ENCODE peak calls at places on chromosomes 4 and X, in four cellular contexts. W is heart right ventricle, J is A549, Q is ovary. F is an unnamed sample.

GRCh38 chr4:129545599-129546278 is 449.8 kb downstream of the C4orf33 start:
- DNase-seq in W (peak; percentile 83), J (no peak), Q (peak; percentile 22), F (peak; percentile 91)

GRCh38 chr4:85515701-85516100 is 40.8 kb downstream of the ARHGAP24 start:
- DNase-seq in W (no peak), J (no peak), Q (no peak), F (no peak)

GRCh38 chr4:161656525-161656924 is 507.3 kb downstream of the FSTL5 start:
- DNase-seq in W (no peak), J (no peak), Q (no peak), F (no peak)

GRCh38 chr4:170979736-170980135 is 833.5 kb upstream of the GALNTL6 start:
- DNase-seq in W (no peak), J (no peak), Q (no peak), F (no peak)

GRCh38 chrX:152843852-152844251 is 13.0 kb downstream of the NSDHL start:
- DNase-seq in W (no peak), J (no peak), Q (no peak), F (no peak)

GRCh38 chr4:77818077-77818666 is 996 bp downstream of the CNOT6L start:
- DNase-seq in W (peak; percentile 82), J (peak; percentile 72), Q (peak; percentile 68), F (peak; percentile 88)

GRCh38 chr4:10998826-10999225 is 314.3 kb upstream of the CLNK start:
- DNase-seq in W (no peak), J (no peak), Q (no peak), F (no peak)

GRCh38 chr4:10129196-10130185 is 12.9 kb upstream of the WDR1 start:
- DNase-seq in W (no peak), J (no peak), Q (no peak), F (no peak)

GRCh38 chr4:151093203-151093602 is 6.2 kb upstream of the RPS3A start:
- DNase-seq in W (no peak), J (no peak), Q (no peak), F (no peak)

GRCh38 chrX:9285342-9285771 is 179.5 kb upstream of the TBL1X start:
- DNase-seq in W (no peak), J (no peak), Q (no peak), F (no peak)

GRCh38 chrX:17596546-17597205 is 140.6 kb upstream of the SCML1 start:
- DNase-seq in W (no peak), J (no peak), Q (no peak), F (no peak)

GRCh38 chr4:139419388-139419914 is 34.5 kb upstream of the RAB33B start:
- DNase-seq in W (peak; percentile 72), J (no peak), Q (no peak), F (peak; percentile 78)

GRCh38 chr4:2595436-2595835 is 59.0 kb downstream of the FAM193A start:
- DNase-seq in W (no peak), J (no peak), Q (no peak), F (no peak)

GRCh38 chr4:134326866-134327265 is 125.3 kb upstream of the PABPC4L start:
- DNase-seq in W (no peak), J (no peak), Q (no peak), F (no peak)

GRCh38 chr4:79492148-79492547 is 84.1 kb upstream of the GK2 start:
- DNase-seq in W (peak; percentile 78), J (no peak), Q (no peak), F (no peak)

GRCh38 chr4:47736555-47736954 is 101.3 kb downstream of the CORIN start:
- DNase-seq in W (no peak), J (no peak), Q (no peak), F (no peak)
- H3K27ac ChIP-seq in W (no peak overlapping the region), J (no peak overlapping the region), Q (no peak overlapping the region), F (no peak overlapping the region)

GRCh38 chrX:114962209-114962608 is 55.2 kb downstream of the IL13RA2 start:
- DNase-seq in W (no peak), J (no peak), Q (no peak), F (no peak)

GRCh38 chrX:114964374-114964773 is 53.0 kb downstream of the IL13RA2 start:
- DNase-seq in W (no peak), J (no peak), Q (no peak), F (no peak)

GRCh38 chrX:114959729-114960128 is 57.7 kb downstream of the IL13RA2 start:
- DNase-seq in W (no peak), J (no peak), Q (no peak), F (no peak)
- TF ChIP-seq CTCF in W (peak; percentile 55), J (no peak), Q (no peak), F (no peak)

GRCh38 chr4:6894086-6894478 is 15.5 kb upstream of the TBC1D14 start:
- DNase-seq in W (no peak), J (no peak), Q (no peak), F (peak; percentile 17)
- H3K27ac ChIP-seq in W (no peak overlapping the region), J (peak overlapping the region; percentile 90), Q (no peak overlapping the region), F (no peak overlapping the region)

GRCh38 chrX:40733691-40734090 is 1.7 kb downstream of the MED14 start:
- DNase-seq in W (no peak), J (no peak), Q (no peak), F (no peak)
- TF ChIP-seq CTCF in W (no peak), J (no peak), Q (no peak), F (no peak)

DNA sequence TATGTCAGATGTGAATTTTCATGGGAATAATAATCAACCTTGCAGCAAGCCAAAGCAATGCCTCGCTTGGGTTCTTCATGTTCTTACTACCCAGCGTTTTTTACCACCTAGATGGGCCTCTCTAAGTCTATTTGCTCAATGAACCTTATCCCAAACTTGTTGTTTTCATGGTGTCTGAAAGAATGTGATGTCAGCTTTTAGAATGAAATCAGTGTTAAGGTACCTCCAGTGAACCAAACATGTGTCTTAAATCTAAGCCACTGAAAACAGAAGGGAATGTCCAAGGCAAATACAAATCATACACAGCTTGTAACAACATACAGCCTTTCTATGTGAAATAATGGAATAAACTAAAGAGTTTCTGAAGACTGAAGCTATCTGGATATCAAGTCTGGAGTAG is 6.7 kb downstream of the EPGN start:
- DNase-seq in W (no peak), J (no peak), Q (no peak), F (no peak)
- H3K27ac ChIP-seq in W (no peak overlapping the region), J (no peak overlapping the region), Q (no peak overlapping the region), F (no peak overlapping the region)

GRCh38 chr4:65668201-65669007 is 1.9 kb downstream of the EPHA5 start:
- DNase-seq in W (no peak), J (no peak), Q (peak; percentile 25), F (peak; percentile 63)

GRCh38 chr4:65671402-65671801 is 1.1 kb upstream of the EPHA5 start:
- DNase-seq in W (no peak), J (no peak), Q (no peak), F (no peak)

GRCh38 chr4:65669981-65670330 is 333 bp downstream of the EPHA5 start:
- DNase-seq in W (no peak), J (no peak), Q (no peak), F (no peak)

GRCh38 chr4:65669008-65669971 is 999 bp downstream of the EPHA5 start:
- DNase-seq in W (no peak), J (no peak), Q (peak; percentile 25), F (peak; percentile 59)

GRCh38 chr4:65670331-65671031 is at the start of gene EPHA5:
- DNase-seq in W (peak; percentile 22), J (no peak), Q (peak; percentile 74), F (peak; percentile 78)
- TF ChIP-seq CTCF in W (no peak), J (no peak), Q (no peak), F (peak; percentile 18)

GRCh38 chr4:82711158-82711785 is 87.3 kb downstream of the SCD5 start:
- DNase-seq in W (no peak), J (no peak), Q (no peak), F (no peak)
- H3K27ac ChIP-seq in W (no peak overlapping the region), J (no peak overlapping the region), Q (no peak overlapping the region), F (no peak overlapping the region)

GRCh38 chr4:136395212-136395722 is 1137.0 kb downstream of the PCDH18 start:
- DNase-seq in W (no peak), J (no peak), Q (no peak), F (no peak)

DNA sequence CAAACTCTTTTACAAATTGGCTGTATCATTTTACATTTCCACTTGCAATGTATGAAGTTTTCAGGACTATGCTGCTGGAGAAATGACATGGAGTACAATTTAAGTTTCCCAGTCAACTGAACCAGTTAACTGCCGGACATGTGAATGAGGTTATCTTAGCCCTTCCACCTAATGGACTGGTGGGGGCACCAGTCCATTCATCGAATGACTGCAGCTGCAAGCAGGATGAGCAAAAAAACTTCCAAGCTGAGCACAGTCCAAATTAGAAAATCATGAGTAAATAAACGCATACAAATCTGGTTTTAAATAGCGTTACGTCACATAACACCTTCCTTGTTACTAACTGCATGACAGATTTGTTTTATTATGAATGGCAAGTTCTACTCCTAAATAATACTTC is 1131.5 kb downstream of the PCDH18 start:
- DNase-seq in W (no peak), J (no peak), Q (no peak), F (no peak)
- TF ChIP-seq CTCF in W (no peak), J (no peak), Q (no peak), F (no peak)

GRCh38 chr4:73929285-73929684 is 52.5 kb downstream of the PF4 start:
- DNase-seq in W (no peak), J (no peak), Q (no peak), F (no peak)
- H3K27ac ChIP-seq in W (no peak overlapping the region), J (no peak overlapping the region), Q (no peak overlapping the region), F (no peak overlapping the region)

GRCh38 chr4:5757536-5757935 is 46.5 kb downstream of the EVC start:
- DNase-seq in W (no peak), J (no peak), Q (no peak), F (peak; percentile 41)

GRCh38 chr4:5755679-5756078 is 44.7 kb downstream of the EVC start:
- DNase-seq in W (no peak), J (no peak), Q (no peak), F (no peak)

GRCh38 chr4:5757954-5758353 is 47.0 kb downstream of the EVC start:
- DNase-seq in W (no peak), J (no peak), Q (no peak), F (peak; percentile 13)

GRCh38 chr4:5756271-5756670 is 45.3 kb downstream of the EVC start:
- DNase-seq in W (no peak), J (no peak), Q (no peak), F (no peak)

DNA sequence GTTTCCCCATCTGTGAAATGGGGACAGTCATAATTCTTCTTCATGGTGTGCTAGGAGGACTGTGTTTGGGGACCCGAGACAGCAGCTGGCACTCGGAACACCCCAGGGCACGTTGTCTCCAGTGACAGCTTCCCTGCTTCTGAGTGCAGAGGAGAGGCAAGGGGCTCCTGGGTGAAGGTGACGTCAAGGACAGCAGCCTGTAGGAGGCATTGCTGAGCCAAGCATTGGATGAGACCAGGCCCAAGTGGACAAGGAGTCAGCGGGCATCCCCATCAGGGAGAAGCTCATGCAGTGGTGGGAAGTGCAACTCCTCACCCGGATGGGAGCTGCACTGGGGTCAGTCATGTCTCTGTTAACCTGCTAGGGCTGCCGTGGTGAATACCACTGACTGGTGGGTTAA is 46.1 kb downstream of the EVC start:
- DNase-seq in W (no peak), J (no peak), Q (no peak), F (no peak)
- TF ChIP-seq CTCF in W (no peak), J (no peak), Q (no peak), F (no peak)

F was measured in sigmoid colon.